ENCODE peak calls at places on chromosomes 16 and 17, in four cellular contexts. A is CD8-positive, alpha-beta T cell; R is left ventricle myocardium inferior; O is ascending aorta. C is an unnamed sample.

GRCh38 chr17:59761385-59762021 is 54.0 kb downstream of the VMP1 start:
- DNase-seq in A (no peak), R (no peak), O (no peak), C (no peak)

GRCh38 chr17:65783845-65784334 is 222.4 kb upstream of the AXIN2 start:
- DNase-seq in A (no peak), R (no peak), O (no peak), C (no peak)

GRCh38 chr17:7850970-7851437 is 3.9 kb upstream of the TMEM88 start:
- DNase-seq in A (no peak), R (no peak), O (no peak), C (no peak)

GRCh38 chr17:41785876-41786226 is 660 bp downstream of the JUP start:
- DNase-seq in A (no peak), R (no peak), O (no peak), C (no peak)

GRCh38 chr17:16465861-16466338 is 26.1 kb downstream of the LRRC75A start:
- DNase-seq in A (no peak), R (peak), O (no peak), C (no peak)

GRCh38 chr16:89038221-89038721 is 55.4 kb upstream of the ACSF3 start:
- DNase-seq in A (no peak), R (no peak), O (no peak), C (no peak)

GRCh38 chr16:77732241-77732946 is 10.1 kb downstream of the NUDT7 start:
- DNase-seq in A (no peak), R (no peak), O (no peak), C (no peak)

GRCh38 chr16:87350681-87351319 is 32.8 kb downstream of the FBXO31 start:
- DNase-seq in A (no peak), R (no peak), O (no peak), C (peak)

GRCh38 chr16:74677868-74678267 is 11.2 kb upstream of the RFWD3 start:
- DNase-seq in A (no peak), R (no peak), O (no peak), C (no peak)

GRCh38 chr17:1241904-1242303 is 28.3 kb upstream of the BHLHA9 start:
- DNase-seq in A (no peak), R (no peak), O (no peak), C (no peak)

GRCh38 chr16:56257666-56258359 is 66.5 kb downstream of the GNAO1 start:
- DNase-seq in A (no peak), R (no peak), O (no peak), C (peak)

GRCh38 chr17:61015966-61016365 is 338.3 kb downstream of the BCAS3 start:
- DNase-seq in A (no peak), R (no peak), O (no peak), C (no peak)

GRCh38 chr16:88352261-88353200 is 30.2 kb upstream of the ZNF469 start:
- DNase-seq in A (no peak), R (peak), O (no peak), C (no peak)

GRCh38 chr16:4675864-4676786 is 17.2 kb upstream of the NUDT16L1 start:
- DNase-seq in A (peak), R (no peak), O (no peak), C (no peak)

GRCh38 chr17:66834426-66834918 is 445 bp upstream of the CACNG5 start:
- DNase-seq in A (no peak), R (no peak), O (no peak), C (no peak)

GRCh38 chr17:8964801-8965393 is 610 bp downstream of the PIK3R5 start:
- DNase-seq in A (no peak), R (no peak), O (no peak), C (no peak)

GRCh38 chr17:70114405-70114804 is 39.4 kb downstream of the KCNJ16 start:
- DNase-seq in A (no peak), R (no peak), O (no peak), C (no peak)

GRCh38 chr17:65173284-65173793 is 36.2 kb downstream of the RGS9 start:
- DNase-seq in A (peak), R (no peak), O (peak), C (peak)

GRCh38 chr16:51473091-51473490 is 322.0 kb upstream of the SALL1 start:
- DNase-seq in A (no peak), R (no peak), O (no peak), C (no peak)

GRCh38 chr17:32227910-32228309 is 37.7 kb upstream of the RHBDL3 start:
- DNase-seq in A (no peak), R (no peak), O (no peak), C (no peak)

GRCh38 chr17:18925187-18925586 is 26.8 kb upstream of the SLC5A10 start:
- DNase-seq in A (no peak), R (no peak), O (no peak), C (no peak)

GRCh38 chr16:30876867-30877266 is 17.0 kb downstream of the BCL7C start:
- DNase-seq in A (no peak), R (no peak), O (no peak), C (no peak)

GRCh38 chr16:1073566-1074378 is 1.2 kb downstream of the SSTR5 start:
- DNase-seq in A (no peak), R (no peak), O (no peak), C (no peak)

GRCh38 chr17:29027521-29027920 is 15.4 kb upstream of the PIPOX start:
- DNase-seq in A (no peak), R (no peak), O (no peak), C (no peak)

GRCh38 chr17:47884905-47885735 is 10.9 kb upstream of the SP2 start:
- DNase-seq in A (no peak), R (no peak), O (no peak), C (no peak)

GRCh38 chr16:75279277-75279676 is 27.9 kb upstream of the BCAR1 start:
- DNase-seq in A (no peak), R (no peak), O (no peak), C (no peak)

GRCh38 chr16:8853611-8854010 is 15.2 kb downstream of the CARHSP1 start:
- DNase-seq in A (no peak), R (no peak), O (no peak), C (no peak)

GRCh38 chr17:35765731-35766488 is 5.2 kb downstream of the C17orf50 start:
- DNase-seq in A (no peak), R (no peak), O (no peak), C (no peak)

GRCh38 chr17:28478940-28479615 is 5.6 kb downstream of the SLC13A2 start:
- DNase-seq in A (no peak), R (no peak), O (no peak), C (no peak)

GRCh38 chr17:50189396-50190277 is 11.8 kb downstream of the COL1A1 start:
- DNase-seq in A (no peak), R (no peak), O (no peak), C (no peak)

GRCh38 chr17:6969323-6969726 is 26.5 kb upstream of the ALOX12 start:
- DNase-seq in A (no peak), R (no peak), O (no peak), C (no peak)

GRCh38 chr16:720990-721764 is at the start of gene ANTKMT:
- DNase-seq in A (peak), R (peak), O (no peak), C (peak)

GRCh38 chr16:56190903-56191806 is at the start of gene GNAO1:
- DNase-seq in A (peak), R (peak), O (no peak), C (peak)

DNA sequence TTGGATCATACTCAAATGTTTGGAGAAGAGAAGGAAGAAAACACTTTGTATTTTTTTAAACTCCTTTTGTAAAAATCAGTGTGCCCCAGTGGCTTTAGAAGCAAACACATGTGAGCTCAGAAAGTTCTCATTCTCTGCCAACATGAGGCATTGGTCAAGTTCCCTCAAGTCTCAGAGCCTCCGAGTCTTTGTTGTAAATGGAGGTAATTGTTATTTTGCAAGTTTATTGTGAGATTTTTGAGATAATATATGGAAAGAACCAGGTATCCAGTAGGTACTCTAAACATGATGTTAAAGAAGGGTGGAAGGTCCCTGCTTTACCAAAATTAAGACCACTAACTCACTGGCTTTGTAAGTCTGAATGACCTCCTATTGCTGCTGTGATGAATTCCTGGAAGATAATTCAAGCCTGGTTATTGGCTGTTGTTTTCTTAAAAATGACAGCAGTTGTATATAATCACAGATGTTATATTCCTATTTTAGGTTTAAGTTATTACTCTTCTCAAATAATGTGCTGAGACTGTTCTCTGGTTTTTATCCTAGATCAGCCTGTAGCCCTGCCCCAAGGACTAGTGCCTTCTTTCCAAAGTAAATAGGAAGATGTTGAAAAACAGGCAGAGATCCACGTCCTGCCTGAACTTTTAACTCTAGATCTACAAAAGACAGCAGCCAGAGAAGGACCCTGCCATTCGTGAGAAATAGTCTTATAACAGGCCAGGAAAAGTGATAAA is 2.4 kb downstream of the HLF start:
- DNase-seq in A (no peak), R (no peak), O (no peak), C (no peak)
- H3K4me3 ChIP-seq in A (no peak), R (peak), O (peak), C (peak)

GRCh38 chr17:68709461-68709860 is 108.3 kb upstream of the FAM20A start:
- DNase-seq in A (no peak), R (no peak), O (no peak), C (no peak)

GRCh38 chr17:68707032-68707431 is 105.9 kb upstream of the FAM20A start:
- DNase-seq in A (no peak), R (no peak), O (no peak), C (no peak)

GRCh38 chr17:68710976-68711375 is 109.8 kb upstream of the FAM20A start:
- DNase-seq in A (no peak), R (no peak), O (no peak), C (no peak)

GRCh38 chr17:68711858-68712257 is 110.7 kb upstream of the FAM20A start:
- DNase-seq in A (no peak), R (no peak), O (no peak), C (no peak)

DNA sequence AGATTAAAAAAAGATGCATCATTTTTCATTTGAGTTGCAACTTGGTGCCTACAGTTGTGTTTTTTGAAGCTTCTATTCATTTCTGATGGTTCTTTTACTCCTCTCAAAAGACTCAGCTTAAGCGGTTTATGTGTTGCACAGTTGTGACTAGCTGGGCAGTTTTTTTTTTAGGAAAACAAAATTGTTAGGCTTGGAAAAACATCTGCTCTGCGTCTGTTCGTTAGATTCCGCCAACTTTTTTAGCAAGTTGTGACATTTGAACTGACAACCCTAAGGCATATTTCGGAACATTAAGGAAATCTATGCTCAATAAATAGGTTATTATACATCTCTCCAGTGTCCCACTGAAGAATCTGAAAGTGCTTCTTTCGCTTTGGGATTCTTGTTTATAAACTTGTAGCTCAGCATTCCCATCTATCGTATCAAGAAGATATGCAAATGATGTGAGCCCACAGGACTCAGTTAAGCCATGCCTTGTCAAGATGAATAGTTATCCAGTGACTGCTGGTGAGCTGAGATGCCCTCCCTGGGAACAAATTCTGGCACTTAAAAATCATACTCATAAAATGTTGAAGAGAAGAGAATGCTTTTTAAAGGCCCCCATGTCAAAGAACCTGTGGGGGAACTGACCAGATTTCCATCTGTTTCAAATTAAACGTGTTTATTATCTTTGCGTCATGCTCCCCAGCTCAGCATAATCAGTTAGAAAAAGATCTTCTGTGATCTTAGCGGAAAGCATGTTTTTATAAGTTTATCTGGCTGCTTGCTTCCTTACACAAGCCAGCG is 109.0 kb upstream of the FAM20A start:
- DNase-seq in A (no peak), R (no peak), O (no peak), C (no peak)
- H3K4me3 ChIP-seq in A (no peak), R (peak), O (no peak), C (no peak)

GRCh38 chr16:81600275-81600674 is 155.7 kb downstream of the CMIP start:
- DNase-seq in A (no peak), R (no peak), O (no peak), C (no peak)

GRCh38 chr16:81599034-81599744 is 154.6 kb downstream of the CMIP start:
- DNase-seq in A (no peak), R (no peak), O (no peak), C (no peak)

GRCh38 chr16:81595676-81596292 is 151.2 kb downstream of the CMIP start:
- DNase-seq in A (no peak), R (no peak), O (no peak), C (no peak)

GRCh38 chr16:81597079-81597658 is 152.6 kb downstream of the CMIP start:
- DNase-seq in A (no peak), R (no peak), O (no peak), C (no peak)

DNA sequence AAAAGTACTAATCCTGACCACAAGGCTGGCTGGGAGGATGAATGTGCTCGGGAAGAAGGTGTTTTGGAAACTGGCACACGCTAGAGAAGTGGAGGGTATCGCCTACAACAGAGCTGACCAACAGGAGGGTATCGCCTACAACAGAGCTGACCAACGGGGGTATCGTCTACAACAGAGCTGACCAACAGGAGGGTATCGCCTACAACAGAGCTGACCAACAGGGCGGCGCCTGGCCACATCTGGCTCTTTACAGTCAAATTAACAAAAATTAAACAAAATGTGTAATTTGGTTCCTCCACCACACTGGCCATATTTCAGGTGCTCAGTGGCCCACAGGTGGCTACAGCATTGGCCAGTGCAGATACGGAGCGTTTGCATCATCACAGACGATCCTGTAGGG is 153.5 kb downstream of the CMIP start:
- DNase-seq in A (no peak), R (no peak), O (no peak), C (no peak)
- H3K4me3 ChIP-seq in A (no peak), R (no peak), O (no peak), C (no peak)

GRCh38 chr16:22320572-22321339 is 23.5 kb downstream of the POLR3E start:
- DNase-seq in A (no peak), R (no peak), O (no peak), C (no peak)

GRCh38 chr16:22322741-22323140 is 25.5 kb downstream of the POLR3E start:
- DNase-seq in A (no peak), R (no peak), O (no peak), C (no peak)

GRCh38 chr16:22323173-22323997 is 26.2 kb downstream of the POLR3E start:
- DNase-seq in A (no peak), R (no peak), O (no peak), C (no peak)

GRCh38 chr16:22322021-22322471 is 24.8 kb downstream of the POLR3E start:
- DNase-seq in A (no peak), R (no peak), O (no peak), C (no peak)

DNA sequence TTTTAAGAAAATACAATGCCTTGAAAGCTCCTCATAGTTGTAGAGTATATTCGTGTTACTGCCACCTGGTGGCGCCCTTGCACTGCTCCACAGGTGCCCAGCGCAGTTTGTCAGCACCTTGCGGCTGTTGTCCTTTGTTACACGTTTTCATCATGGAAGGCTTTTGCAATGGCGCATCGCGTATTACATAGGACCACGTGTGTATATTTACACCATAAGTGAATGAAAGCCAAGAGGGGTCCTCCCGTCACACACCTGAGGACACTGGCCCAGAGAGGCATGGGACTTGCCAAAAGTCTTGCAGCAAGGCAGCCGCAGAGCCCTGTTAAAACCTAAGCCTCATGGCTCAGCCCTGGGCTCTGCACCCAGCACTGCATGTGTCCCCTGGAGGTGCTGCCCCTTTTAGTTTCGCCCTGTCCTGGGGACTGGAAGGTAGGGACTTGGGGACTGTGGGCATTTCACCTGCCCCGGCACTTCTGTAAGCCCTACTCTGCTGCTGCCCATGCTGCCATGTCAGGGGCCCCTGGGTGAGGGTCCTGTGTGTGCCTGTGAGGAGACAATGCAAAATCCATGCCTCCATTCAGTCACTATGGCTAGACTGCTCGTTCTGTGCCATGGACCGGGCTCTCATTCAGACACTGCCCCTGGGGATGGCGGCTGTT is 24.3 kb downstream of the POLR3E start:
- DNase-seq in A (peak), R (peak), O (no peak), C (peak)
- H3K4me3 ChIP-seq in A (no peak), R (no peak), O (no peak), C (no peak)

DNA sequence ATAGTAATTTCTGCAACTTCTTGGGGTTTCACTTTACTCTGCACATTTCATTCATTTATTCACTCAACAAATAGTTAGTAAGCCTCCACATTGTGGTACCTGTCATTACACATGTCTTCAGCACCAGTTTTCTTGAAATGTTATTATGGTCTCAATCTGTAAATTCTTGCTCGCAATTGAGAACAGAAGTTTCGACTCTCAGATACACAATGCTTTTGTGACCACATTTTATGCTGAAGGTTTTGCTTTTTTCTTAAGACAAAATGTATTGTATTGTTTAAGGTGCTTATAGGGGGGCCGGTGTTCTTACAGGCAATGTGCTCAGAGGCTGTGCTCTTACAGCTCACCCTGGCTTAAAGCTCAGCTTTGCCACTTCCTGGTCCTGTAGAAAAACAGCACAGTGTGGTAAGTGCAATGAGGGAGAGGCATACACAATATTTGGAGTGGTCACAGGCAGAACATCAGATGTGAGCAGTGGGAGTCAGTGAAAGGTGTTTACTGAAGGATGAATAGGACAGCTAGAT is 17.6 kb downstream of the CNTNAP4 start:
- DNase-seq in A (no peak), R (no peak), O (no peak), C (no peak)
- H3K4me3 ChIP-seq in A (no peak), R (no peak), O (no peak), C (no peak)

DNA sequence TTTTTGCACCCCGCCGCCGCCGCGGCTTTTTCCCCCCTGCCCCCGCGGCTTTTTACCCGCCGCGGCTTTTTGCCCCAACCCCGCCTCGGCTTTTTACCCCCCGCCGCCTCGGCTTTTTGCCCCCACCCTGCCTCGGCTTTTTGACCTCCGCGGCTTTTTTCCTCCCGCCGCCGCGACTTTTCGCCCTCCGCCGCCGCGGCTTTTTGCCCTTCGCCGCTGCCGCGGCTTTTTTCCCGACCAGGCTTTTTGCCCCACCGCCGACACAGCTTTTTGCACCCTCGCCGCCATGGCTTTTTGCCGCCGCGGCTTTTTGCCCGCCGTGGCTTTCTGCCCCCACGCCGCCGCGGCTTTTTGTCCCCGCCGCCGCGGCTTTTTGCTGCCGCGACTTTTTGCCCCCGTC is 137.0 kb upstream of the TP53TG3D start:
- DNase-seq in A (no peak), R (peak), O (no peak), C (peak)
- H3K4me3 ChIP-seq in A (no peak), R (peak), O (peak), C (peak)